ENCODE peak calls at places on chromosomes 2 and 18, in seven cellular contexts. Y is lower lobe of right lung, R is WERI-Rb-1, B is K562, K is pancreas, M is fibroblast of lung, E is GM23248. C is an unnamed sample. For H3K36me3, the result is how much of the 10 kb centered on the place peaks cover.

GRCh38 chr18:11096839-11097750 is 52.3 kb downstream of the PIEZO2 start:
- DNase-seq in E (peak), M (no peak), Y (no peak), B (no peak), R (no peak), K (no peak), C (no peak)

GRCh38 chr2:11753886-11754704 is 7.7 kb downstream of the LPIN1 start:
- DNase-seq in K (no peak), E (peak), M (peak), Y (no peak), B (no peak), R (no peak), C (no peak)

GRCh38 chr2:163982938-163983337 is 247.1 kb upstream of the FIGN start:
- DNase-seq in K (no peak), E (no peak), M (no peak), Y (no peak), B (no peak), R (no peak), C (no peak)

GRCh38 chr2:224816816-224817215 is 100.7 kb upstream of the CCDC195 start:
- DNase-seq in E (peak), K (no peak), Y (no peak), M (peak), R (no peak), B (no peak), C (no peak)

GRCh38 chr2:30492185-30492584 is 45.1 kb downstream of the LCLAT1 start:
- DNase-seq in Y (no peak), B (no peak), M (peak), E (peak), K (no peak), R (no peak), C (no peak)

GRCh38 chr18:3225588-3225987 is 5.8 kb upstream of the MYOM1 start:
- DNase-seq in R (no peak), Y (no peak), M (no peak), B (no peak), E (no peak), K (no peak), C (no peak)

GRCh38 chr2:64604929-64605550 is 48.7 kb downstream of the SERTAD2 start:
- DNase-seq in Y (no peak), B (no peak), R (no peak), K (peak), M (peak), E (peak), C (no peak)

GRCh38 chr2:240760576-240761246 is 59.3 kb downstream of the KIF1A start:
- DNase-seq in B (peak), Y (no peak), M (no peak), R (no peak), E (no peak), K (no peak), C (no peak)

GRCh38 chr2:145652546-145652945 is 1132.6 kb upstream of the ZEB2 start:
- DNase-seq in B (no peak), R (no peak), K (no peak), M (peak), Y (no peak), E (no peak), C (peak)

GRCh38 chr2:44951124-44951523 is 9.6 kb downstream of the SIX3 start:
- DNase-seq in K (no peak), E (no peak), Y (peak), R (no peak), M (no peak), B (no peak), C (no peak)
- H3K4me3 ChIP-seq in K (no peak), E (no peak), Y (no peak), R (no peak), M (no peak), B (no peak), C (no peak)

GRCh38 chr18:34913837-34914755 is 127.1 kb upstream of the MAPRE2 start:
- DNase-seq in K (no peak), Y (no peak), B (no peak), E (no peak), R (no peak), M (peak), C (no peak)

GRCh38 chr18:34909637-34910364 is 131.4 kb upstream of the MAPRE2 start:
- DNase-seq in E (peak), B (no peak), K (no peak), R (no peak), Y (no peak), M (peak), C (no peak)

GRCh38 chr18:34911081-34911480 is 130.1 kb upstream of the MAPRE2 start:
- DNase-seq in K (no peak), M (no peak), R (no peak), E (no peak), B (no peak), Y (no peak), C (no peak)

GRCh38 chr18:34918856-34919255 is 122.4 kb upstream of the MAPRE2 start:
- DNase-seq in R (no peak), Y (no peak), M (no peak), E (no peak), K (no peak), B (no peak), C (no peak)

DNA sequence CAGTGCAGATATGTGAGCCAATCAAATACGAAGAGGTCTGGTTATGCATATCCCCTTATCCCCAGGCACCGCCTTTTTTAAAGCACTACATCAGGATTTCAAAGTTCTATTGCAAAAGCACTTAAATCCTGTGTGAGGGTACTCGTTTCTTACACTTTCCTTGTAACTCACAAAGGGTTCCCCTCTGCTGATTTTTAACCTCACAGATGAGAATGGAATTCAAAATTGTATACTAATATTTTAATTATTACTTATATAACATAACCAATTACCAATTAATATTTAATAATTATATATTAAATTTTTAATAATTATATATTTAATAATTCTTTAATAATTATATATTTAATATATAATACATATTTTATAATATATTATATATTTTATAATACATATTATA is 126.2 kb upstream of the MAPRE2 start:
- DNase-seq in R (no peak), Y (no peak), B (no peak), K (no peak), M (no peak), E (no peak), C (no peak)
- H3K27ac ChIP-seq in R (no peak), Y (no peak), B (no peak), K (no peak), M (no peak), E (no peak), C (no peak)

GRCh38 chr2:203871371-203871983 is 3.9 kb downstream of the CTLA4 start:
- DNase-seq in Y (no peak), M (no peak), R (no peak), K (no peak), B (no peak), E (no peak), C (no peak)
- H3K36me3 ChIP-seq in Y (under half), M (under half), R (under half), K (under half), B (under half), E (under half), C (under half)

GRCh38 chr2:20444113-20444992 is 2.5 kb upstream of the RHOB start:
- DNase-seq in B (no peak), E (peak), Y (no peak), M (peak), R (peak), K (no peak), C (peak)
- H3K4me3 ChIP-seq in B (no peak), E (peak), Y (no peak), M (no peak), R (no peak), K (no peak), C (no peak)

GRCh38 chr2:39524061-39524460 is 87.0 kb upstream of the MAP4K3 start:
- DNase-seq in B (no peak), Y (no peak), E (peak), M (no peak), K (no peak), R (no peak), C (peak)

GRCh38 chr2:39522518-39522877 is 85.4 kb upstream of the MAP4K3 start:
- DNase-seq in E (no peak), R (no peak), B (no peak), Y (no peak), M (no peak), K (no peak), C (no peak)

GRCh38 chr2:39521876-39522517 is 84.9 kb upstream of the MAP4K3 start:
- DNase-seq in M (no peak), E (no peak), Y (no peak), K (no peak), B (no peak), R (no peak), C (no peak)

GRCh38 chr2:39524756-39525635 is 87.9 kb upstream of the MAP4K3 start:
- DNase-seq in M (no peak), K (no peak), B (no peak), R (peak), Y (no peak), E (no peak), C (no peak)

GRCh38 chr2:39523308-39524044 is 86.4 kb upstream of the MAP4K3 start:
- DNase-seq in E (peak), R (no peak), K (no peak), M (peak), B (no peak), Y (no peak), C (peak)
- H3K27ac ChIP-seq in E (peak), R (no peak), K (no peak), M (peak), B (peak), Y (no peak), C (peak)

C was measured in SJCRH30.